ENCODE peak calls at places on chromosome 1, in six cellular contexts. X is mesendoderm, B is right lobe of liver, G is lower leg skin, S is heart left ventricle, M is mucosa of descending colon. Y is an unnamed sample.

GRCh38 chr1:230682274-230682673 is 31.6 kb downstream of the AGT start:
- DNase-seq in X (no peak), B (no peak), G (no peak), S (no peak), M (no peak), Y (no peak)

GRCh38 chr1:159978107-159978398 is 24.0 kb upstream of the SLAMF9 start:
- DNase-seq in X (no peak), B (no peak), G (no peak), S (no peak), M (no peak), Y (no peak)

GRCh38 chr1:192439373-192440025 is 122.7 kb downstream of the RGS21 start:
- DNase-seq in X (no peak), B (no peak), G (no peak), S (no peak), M (no peak), Y (no peak)

GRCh38 chr1:71019248-71019647 is 28.4 kb downstream of the PTGER3 start:
- DNase-seq in X (no peak), B (no peak), G (no peak), S (peak), M (no peak), Y (no peak)

GRCh38 chr1:19644761-19645543 is 841 bp downstream of the NBL1 start:
- DNase-seq in X (no peak), B (no peak), G (no peak), S (no peak), M (peak), Y (peak)

GRCh38 chr1:67194209-67194863 is 28.1 kb downstream of the IL23R start:
- DNase-seq in X (peak), B (no peak), G (no peak), S (no peak), M (no peak), Y (no peak)

GRCh38 chr1:218302155-218302554 is 17.1 kb downstream of the RRP15 start:
- DNase-seq in X (no peak), B (no peak), G (no peak), S (no peak), M (no peak), Y (no peak)

GRCh38 chr1:25711555-25712298 is 88.3 kb upstream of the SELENON start:
- DNase-seq in X (no peak), B (no peak), G (no peak), S (no peak), M (no peak), Y (no peak)

GRCh38 chr1:181351740-181352139 is 131.6 kb upstream of the CACNA1E start:
- DNase-seq in X (no peak), B (no peak), G (no peak), S (no peak), M (no peak), Y (no peak)

GRCh38 chr1:179883040-179883501 is 986 bp downstream of the TOR1AIP1 start:
- DNase-seq in X (no peak), B (no peak), G (no peak), S (no peak), M (no peak), Y (no peak)

GRCh38 chr1:206000641-206001339 is 2.4 kb downstream of the RAB7B start:
- DNase-seq in X (no peak), B (no peak), G (no peak), S (peak), M (no peak), Y (no peak)

GRCh38 chr1:9314711-9315379 is 22.2 kb downstream of the SPSB1 start:
- DNase-seq in X (no peak), B (no peak), G (no peak), S (no peak), M (no peak), Y (no peak)

GRCh38 chr1:25906644-25907300 is 553 bp upstream of the STMN1 start:
- DNase-seq in X (peak), B (no peak), G (peak), S (peak), M (no peak), Y (no peak)

GRCh38 chr1:41455479-41456271 is 28.8 kb downstream of the EDN2 start:
- DNase-seq in X (no peak), B (no peak), G (no peak), S (peak), M (no peak), Y (no peak)

GRCh38 chr1:196896355-196896754 is 8.5 kb downstream of the CFHR4 start:
- DNase-seq in X (no peak), B (peak), G (no peak), S (no peak), M (no peak), Y (no peak)

DNA sequence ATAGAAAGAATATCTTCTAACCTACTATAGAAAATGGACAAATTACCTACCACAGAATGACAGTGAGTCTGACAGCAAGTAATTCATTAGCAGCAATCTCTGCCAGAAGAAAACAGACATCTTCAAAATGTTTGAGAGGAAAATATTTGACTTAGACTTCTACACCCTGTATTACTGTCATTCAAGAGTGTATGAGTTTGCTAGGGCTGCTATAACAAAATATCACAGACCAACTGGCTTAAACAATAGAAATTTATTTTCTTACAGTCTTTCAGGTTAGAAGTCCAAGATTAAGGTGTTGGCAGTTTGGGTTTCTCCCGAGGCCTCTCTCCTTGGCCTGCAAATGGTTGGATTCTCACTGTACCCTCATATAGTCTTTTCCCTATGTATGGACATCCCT is 52.9 kb upstream of the FGGY start:
- DNase-seq in X (no peak), B (no peak), G (no peak), S (no peak), M (no peak), Y (no peak)
- H3K4me3 ChIP-seq in X (no peak), B (no peak), G (no peak), S (no peak), M (no peak), Y (no peak)

GRCh38 chr1:27957655-27958054 is 2.1 kb upstream of the XKR8 start:
- DNase-seq in X (no peak), B (no peak), G (no peak), S (no peak), M (no peak), Y (no peak)

GRCh38 chr1:27958513-27958912 is 1.3 kb upstream of the XKR8 start:
- DNase-seq in X (no peak), B (no peak), G (no peak), S (no peak), M (peak), Y (peak)

GRCh38 chr1:27961646-27962221 is 2.0 kb downstream of the XKR8 start:
- DNase-seq in X (no peak), B (no peak), G (no peak), S (no peak), M (no peak), Y (no peak)

GRCh38 chr1:27960762-27961645 is 1.2 kb downstream of the XKR8 start:
- DNase-seq in X (no peak), B (no peak), G (no peak), S (no peak), M (no peak), Y (no peak)

DNA sequence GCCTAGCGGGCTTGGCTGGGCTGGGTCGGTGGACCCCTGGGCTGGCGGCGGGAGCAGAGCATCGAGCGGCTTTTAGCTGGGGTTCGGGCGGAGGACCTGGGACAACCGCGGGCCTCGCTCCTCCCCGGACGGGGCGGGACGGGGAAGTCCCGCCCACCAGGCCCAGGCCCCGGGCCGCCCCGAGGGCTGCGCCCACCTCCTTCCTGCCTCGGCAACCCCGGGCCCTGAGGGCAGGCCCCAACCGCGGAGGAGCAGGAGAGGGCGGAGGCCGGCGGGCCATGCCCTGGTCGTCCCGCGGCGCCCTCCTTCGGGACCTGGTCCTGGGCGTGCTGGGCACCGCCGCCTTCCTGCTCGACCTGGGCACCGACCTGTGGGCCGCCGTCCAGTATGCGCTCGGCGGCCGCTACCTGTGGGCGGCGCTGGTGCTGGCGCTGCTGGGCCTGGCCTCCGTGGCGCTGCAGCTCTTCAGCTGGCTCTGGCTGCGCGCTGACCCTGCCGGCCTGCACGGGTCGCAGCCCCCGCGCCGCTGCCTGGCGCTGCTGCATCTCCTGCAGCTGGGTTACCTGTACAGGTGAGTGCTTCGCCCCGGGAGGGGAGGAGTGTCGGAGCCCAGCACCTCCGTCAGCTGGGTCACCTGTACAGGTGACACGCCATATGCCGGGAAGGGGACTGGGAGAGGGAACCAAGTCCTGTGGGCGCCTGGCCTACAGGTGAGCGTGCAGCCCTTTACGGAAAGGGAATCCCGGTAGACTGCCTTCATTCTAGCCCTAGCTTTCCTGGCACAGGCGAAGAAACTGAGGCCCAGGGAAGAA is at the start of gene XKR8:
- DNase-seq in X (peak), B (peak), G (peak), S (peak), M (peak), Y (peak)
- H3K4me3 ChIP-seq in X (peak), B (peak), G (peak), S (peak), M (peak), Y (peak)

GRCh38 chr1:117905019-117905418 is 24.4 kb downstream of the GDAP2 start:
- DNase-seq in X (no peak), B (no peak), G (no peak), S (no peak), M (no peak), Y (no peak)
- H3K4me3 ChIP-seq in X (no peak), B (no peak), G (no peak), S (no peak), M (no peak), Y (no peak)

GRCh38 chr1:21919520-21919919 is 17.6 kb downstream of the HSPG2 start:
- DNase-seq in X (no peak), B (no peak), G (no peak), S (no peak), M (no peak), Y (no peak)

GRCh38 chr1:21924503-21925005 is 12.6 kb downstream of the HSPG2 start:
- DNase-seq in X (no peak), B (no peak), G (peak), S (peak), M (no peak), Y (peak)

GRCh38 chr1:21925334-21925940 is 11.7 kb downstream of the HSPG2 start:
- DNase-seq in X (no peak), B (no peak), G (no peak), S (no peak), M (no peak), Y (no peak)

GRCh38 chr1:21921100-21921875 is 15.8 kb downstream of the HSPG2 start:
- DNase-seq in X (no peak), B (no peak), G (no peak), S (peak), M (no peak), Y (peak)

DNA sequence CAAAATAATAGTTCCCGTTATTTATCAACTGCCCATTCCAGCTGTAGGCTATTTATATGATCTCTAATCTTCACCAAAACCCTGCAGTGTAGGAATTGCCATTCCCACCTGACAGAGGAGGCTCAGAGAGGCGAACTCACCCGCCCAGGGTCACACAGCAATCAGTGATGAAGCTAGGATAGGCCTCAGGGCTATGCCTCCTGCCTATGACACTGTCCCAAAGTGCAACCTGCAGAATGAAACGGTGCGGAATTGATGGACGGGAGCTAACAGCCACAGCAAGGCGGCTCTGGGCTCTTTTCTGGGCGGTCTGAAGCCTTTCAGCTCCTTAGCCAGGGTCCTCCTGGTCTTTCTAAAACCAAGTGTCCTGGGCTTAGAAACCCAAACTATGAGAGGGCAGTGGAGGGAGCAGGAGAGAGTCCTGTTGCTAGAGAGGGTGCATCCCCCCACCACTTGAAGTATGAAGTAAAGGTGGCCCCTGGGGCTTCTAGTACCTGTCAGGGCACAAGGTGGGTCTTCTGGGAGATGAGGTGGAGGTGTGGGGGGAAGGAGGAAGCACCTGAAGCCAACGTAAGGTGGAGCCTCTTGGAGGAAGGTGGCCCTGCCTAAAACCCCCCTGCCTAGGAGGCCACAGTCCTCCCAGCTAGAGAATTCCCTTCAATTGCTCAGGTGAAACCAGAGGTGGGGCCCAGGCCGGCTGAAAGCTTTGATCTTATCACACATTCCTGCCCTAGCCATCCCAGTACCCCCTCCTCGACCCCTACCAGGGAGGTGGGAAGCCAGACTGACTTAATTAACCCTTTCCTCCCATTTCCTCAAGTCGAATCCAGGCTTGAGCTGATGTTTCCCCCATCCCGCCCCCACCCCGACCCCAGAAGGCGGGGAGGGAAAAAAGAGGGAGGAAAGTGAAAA is 14.8 kb downstream of the HSPG2 start:
- DNase-seq in X (peak), B (no peak), G (no peak), S (no peak), M (no peak), Y (peak)
- H3K4me3 ChIP-seq in X (no peak), B (no peak), G (no peak), S (no peak), M (no peak), Y (no peak)

GRCh38 chr1:214920337-214920736 is 162.2 kb upstream of the KCNK2 start:
- DNase-seq in X (peak), B (no peak), G (no peak), S (no peak), M (no peak), Y (no peak)

GRCh38 chr1:214928574-214928973 is 154.0 kb upstream of the KCNK2 start:
- DNase-seq in X (no peak), B (no peak), G (no peak), S (no peak), M (no peak), Y (no peak)

GRCh38 chr1:214927791-214928190 is 154.7 kb upstream of the KCNK2 start:
- DNase-seq in X (no peak), B (no peak), G (no peak), S (no peak), M (no peak), Y (no peak)

GRCh38 chr1:214918745-214919144 is 163.8 kb upstream of the KCNK2 start:
- DNase-seq in X (no peak), B (no peak), G (no peak), S (no peak), M (no peak), Y (no peak)

DNA sequence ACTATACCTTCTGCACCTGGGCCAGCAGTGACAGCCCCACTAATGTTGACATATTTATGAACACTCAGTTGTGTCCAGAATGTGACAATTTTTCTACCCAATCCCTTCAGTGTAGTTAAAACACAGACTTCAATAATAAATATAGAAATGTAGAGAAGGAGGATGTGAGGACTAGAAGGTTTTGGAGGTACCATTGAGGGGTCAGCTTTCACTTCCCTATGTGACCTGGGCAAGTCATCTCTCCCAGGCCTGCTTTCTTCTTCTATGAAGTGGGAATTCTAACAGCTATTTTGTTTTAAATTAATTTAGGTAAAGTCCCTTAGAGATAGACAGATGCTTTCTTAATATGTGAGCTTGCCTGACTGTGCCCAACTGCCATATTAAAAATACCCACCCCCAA is 159.0 kb upstream of the KCNK2 start:
- DNase-seq in X (no peak), B (no peak), G (no peak), S (no peak), M (no peak), Y (no peak)
- H3K4me3 ChIP-seq in X (no peak), B (no peak), G (no peak), S (no peak), M (no peak), Y (no peak)

GRCh38 chr1:151912973-151913372 is 3.7 kb upstream of the THEM4 start:
- DNase-seq in X (no peak), B (no peak), G (no peak), S (no peak), M (no peak), Y (no peak)

GRCh38 chr1:151905070-151905442 is 4.3 kb downstream of the THEM4 start:
- DNase-seq in X (no peak), B (no peak), G (no peak), S (no peak), M (no peak), Y (no peak)

GRCh38 chr1:151907363-151908139 is 1.8 kb downstream of the THEM4 start:
- DNase-seq in X (peak), B (no peak), G (no peak), S (no peak), M (no peak), Y (no peak)

GRCh38 chr1:151909167-151910149 is at the start of gene THEM4:
- DNase-seq in X (peak), B (peak), G (peak), S (peak), M (peak), Y (peak)

DNA sequence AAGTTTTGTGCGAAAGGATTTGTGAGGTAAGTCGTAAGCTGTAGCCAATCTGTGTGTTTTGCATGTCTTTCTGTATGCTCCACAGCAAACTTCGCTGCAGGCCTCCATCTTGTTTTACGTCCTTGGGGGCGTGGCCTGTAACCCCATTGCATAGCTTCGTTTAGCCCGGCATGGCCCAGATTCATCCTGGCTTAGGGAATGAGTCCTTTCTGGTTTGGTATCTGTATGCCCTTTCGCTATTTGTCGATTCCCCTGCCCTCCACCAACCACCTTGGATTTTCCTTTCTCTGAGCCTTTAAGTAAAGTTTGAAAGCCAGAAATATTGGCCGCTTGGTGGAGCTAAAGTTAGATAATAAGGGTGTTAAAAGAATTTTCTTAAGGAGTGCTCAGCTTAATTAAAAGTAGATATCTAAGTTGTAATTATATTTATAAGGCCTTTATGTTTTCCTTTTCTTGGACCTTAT is 1.1 kb downstream of the THEM4 start:
- DNase-seq in X (peak), B (no peak), G (no peak), S (no peak), M (no peak), Y (no peak)
- H3K4me3 ChIP-seq in X (no peak), B (no peak), G (no peak), S (peak), M (no peak), Y (peak)

Y was measured in kidney.